ENCODE peak calls at places on chromosomes 1 and 21, in nine cellular contexts. J, M, I, D, T, H, W, E and X are unnamed samples.
A peak's percentile ranks its signal among the peaks of the same experiment; 100 is the strongest.

GRCh38 chr1:26069941-26070807 is 2.7 kb upstream of the TRIM63 start:
- DNase-seq in D (no peak), T (no peak), H (no peak), E (no peak), I (no peak), W (no peak), J (no peak), M (no peak), X (no peak)

GRCh38 chr1:93613895-93614294 is 67.7 kb downstream of the BCAR3 start:
- DNase-seq in I (peak; percentile 33), T (peak; percentile 86), J (no peak), H (peak; percentile 61), W (peak; percentile 79), M (no peak), E (peak; percentile 66), D (peak; percentile 64), X (no peak)

GRCh38 chr1:203273206-203273868 is 32.0 kb upstream of the BTG2 start:
- DNase-seq in J (peak; percentile 93), W (peak; percentile 96), T (peak; percentile 59), E (peak; percentile 90), I (peak; percentile 94), H (peak; percentile 88), D (peak; percentile 92), M (peak; percentile 90), X (peak; percentile 88)

GRCh38 chr21:38088916-38089762 is 167.7 kb upstream of the KCNJ15 start:
- DNase-seq in J (no peak), M (no peak), D (no peak), W (no peak), H (no peak), I (no peak), E (no peak), T (no peak), X (no peak)

GRCh38 chr1:219480011-219480410 is 132.9 kb downstream of the ZC3H11B start:
- DNase-seq in M (no peak), H (no peak), T (no peak), J (peak; percentile 65), I (no peak), W (no peak), E (peak; percentile 5), D (no peak), X (no peak)

GRCh38 chr21:16046625-16047340 is 317.0 kb downstream of the USP25 start:
- DNase-seq in M (no peak), E (peak; percentile 62), W (no peak), I (no peak), J (peak; percentile 72), H (no peak), D (no peak), T (peak; percentile 4), X (no peak)

GRCh38 chr1:43547538-43548072 is 16.9 kb downstream of the PTPRF start:
- DNase-seq in I (no peak), T (no peak), J (no peak), M (no peak), W (no peak), H (no peak), D (no peak), E (no peak), X (no peak)

GRCh38 chr1:175319112-175319911 is 126.7 kb upstream of the KIAA0040 start:
- DNase-seq in E (peak; percentile 75), D (peak; percentile 68), W (peak; percentile 84), H (peak; percentile 85), M (peak; percentile 81), J (peak; percentile 90), T (peak; percentile 73), I (peak; percentile 82), X (peak; percentile 57)

GRCh38 chr1:244353572-244354091 is 98.1 kb downstream of the ADSS2 start:
- DNase-seq in W (peak; percentile 76), J (peak; percentile 92), T (peak; percentile 91), M (no peak), H (peak; percentile 68), E (peak; percentile 96), I (peak; percentile 69), D (peak; percentile 30), X (no peak)

GRCh38 chr1:208668991-208669390 is 424.8 kb upstream of the PLXNA2 start:
- DNase-seq in J (no peak), T (no peak), D (no peak), W (no peak), H (no peak), M (no peak), E (no peak), I (no peak), X (no peak)

GRCh38 chr1:225700164-225700740 is 47.3 kb upstream of the ENAH start:
- DNase-seq in W (peak; percentile 66), J (peak; percentile 90), E (peak; percentile 99), H (no peak), M (no peak), I (no peak), D (no peak), T (peak; percentile 99), X (no peak)

GRCh38 chr1:98264727-98265126 is 343.9 kb upstream of the DPYD start:
- DNase-seq in W (no peak), E (no peak), J (no peak), M (no peak), H (no peak), I (no peak), T (no peak), D (no peak), X (no peak)

GRCh38 chr1:98256700-98257099 is 335.9 kb upstream of the DPYD start:
- DNase-seq in D (no peak), I (no peak), T (no peak), E (no peak), W (no peak), J (no peak), H (no peak), M (no peak), X (no peak)

GRCh38 chr1:98260421-98260820 is 339.6 kb upstream of the DPYD start:
- DNase-seq in J (no peak), D (no peak), M (no peak), H (no peak), E (no peak), W (no peak), I (no peak), T (no peak), X (no peak)

GRCh38 chr1:98260839-98261238 is 340.0 kb upstream of the DPYD start:
- DNase-seq in J (no peak), H (no peak), D (no peak), W (no peak), I (no peak), E (no peak), T (no peak), M (no peak), X (no peak)
- TF ChIP-seq CTCF in J (no peak), H (no peak), D (no peak), W (no peak), I (no peak), E (peak; percentile 7), T (peak; percentile 4), M (no peak), X (no peak)

DNA sequence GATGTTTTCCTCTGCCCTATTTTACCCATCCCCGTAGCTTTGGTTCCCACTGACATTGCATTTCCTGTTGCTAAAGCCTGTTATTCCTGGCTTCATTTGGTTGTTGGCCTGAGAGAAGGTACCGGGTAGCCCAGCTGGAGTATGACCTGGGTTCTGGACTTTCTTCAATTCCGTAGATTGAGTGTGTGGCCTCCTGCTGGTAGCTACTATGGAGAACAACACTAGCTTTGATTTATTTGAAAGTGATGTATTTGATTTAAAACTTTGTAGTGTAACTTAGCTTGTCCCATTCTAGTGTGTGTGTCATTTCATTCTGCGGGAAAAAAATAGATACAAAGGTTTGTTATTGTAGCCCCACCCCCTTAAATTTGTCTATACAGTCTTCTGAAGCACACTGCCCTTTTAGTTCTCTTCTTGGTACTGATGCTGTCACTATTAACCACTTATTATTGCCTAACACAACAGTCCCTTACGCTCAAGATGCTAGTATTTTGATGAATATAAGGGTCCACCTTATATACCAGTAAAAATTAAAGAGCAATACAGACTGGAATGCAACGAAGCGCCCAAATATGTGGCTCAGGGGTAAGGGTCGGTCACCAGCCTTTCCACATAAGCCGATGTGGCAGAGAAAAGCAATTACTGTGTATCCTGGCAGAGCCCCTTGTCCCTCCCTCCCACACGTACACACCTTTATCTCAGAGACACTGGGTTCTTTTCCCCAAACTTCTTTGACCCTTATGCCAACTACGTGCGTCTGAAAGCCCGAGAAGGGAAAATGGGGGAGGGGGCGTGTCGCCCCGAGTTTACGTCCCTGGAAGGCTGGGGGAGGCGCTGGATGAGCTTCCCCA is 645 bp upstream of the MOV10 start:
- DNase-seq in T (peak; percentile 79), M (no peak), H (no peak), I (peak; percentile 42), W (peak; percentile 78), E (peak; percentile 83), D (peak; percentile 42), J (no peak), X (no peak)
- TF ChIP-seq CTCF in T (peak; percentile 66), M (peak; percentile 11), H (peak; percentile 16), I (no peak), W (peak; percentile 59), E (peak; percentile 66), D (no peak), J (peak; percentile 70), X (no peak)

DNA sequence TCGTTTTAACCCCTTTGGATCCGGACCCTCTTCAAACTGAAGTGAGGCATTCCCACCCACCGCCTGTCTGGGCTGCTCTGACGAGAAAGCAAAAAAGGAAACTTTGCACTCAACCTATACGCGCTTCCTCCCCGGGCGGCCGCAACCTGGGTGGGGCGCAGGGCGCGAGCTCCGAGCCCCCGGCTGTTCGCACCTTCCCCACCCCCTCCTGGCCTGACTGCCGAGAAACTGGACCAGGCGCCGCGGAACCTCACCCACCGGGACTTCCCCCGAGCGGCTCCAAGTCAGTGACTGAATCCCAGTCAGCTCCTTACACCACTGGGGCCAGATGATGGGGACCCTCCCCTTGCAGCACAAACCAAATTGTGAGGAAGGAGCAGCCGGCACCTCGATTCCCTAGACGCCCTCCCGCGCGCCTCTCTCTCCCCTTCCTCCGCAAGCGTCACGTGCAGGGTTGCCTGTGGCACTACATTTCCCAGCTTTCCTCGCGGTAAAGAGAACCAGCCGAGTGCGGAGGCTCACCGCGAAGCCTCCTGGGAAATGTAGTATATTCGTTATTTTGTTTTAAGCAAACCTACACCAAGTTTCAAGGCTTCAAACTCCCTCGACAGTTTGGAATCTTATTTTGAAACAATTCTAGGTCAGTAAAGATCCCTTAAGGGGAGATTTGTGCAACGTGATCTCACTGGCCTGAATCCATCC is at the start of gene RAB29:
- DNase-seq in I (peak; percentile 83), W (peak; percentile 91), M (peak; percentile 80), E (peak; percentile 85), T (peak; percentile 76), H (peak; percentile 89), D (peak; percentile 82), J (peak; percentile 94), X (peak; percentile 84)
- TF ChIP-seq CTCF in I (no peak), W (no peak), M (no peak), E (no peak), T (no peak), H (no peak), D (no peak), J (no peak), X (no peak)

DNA sequence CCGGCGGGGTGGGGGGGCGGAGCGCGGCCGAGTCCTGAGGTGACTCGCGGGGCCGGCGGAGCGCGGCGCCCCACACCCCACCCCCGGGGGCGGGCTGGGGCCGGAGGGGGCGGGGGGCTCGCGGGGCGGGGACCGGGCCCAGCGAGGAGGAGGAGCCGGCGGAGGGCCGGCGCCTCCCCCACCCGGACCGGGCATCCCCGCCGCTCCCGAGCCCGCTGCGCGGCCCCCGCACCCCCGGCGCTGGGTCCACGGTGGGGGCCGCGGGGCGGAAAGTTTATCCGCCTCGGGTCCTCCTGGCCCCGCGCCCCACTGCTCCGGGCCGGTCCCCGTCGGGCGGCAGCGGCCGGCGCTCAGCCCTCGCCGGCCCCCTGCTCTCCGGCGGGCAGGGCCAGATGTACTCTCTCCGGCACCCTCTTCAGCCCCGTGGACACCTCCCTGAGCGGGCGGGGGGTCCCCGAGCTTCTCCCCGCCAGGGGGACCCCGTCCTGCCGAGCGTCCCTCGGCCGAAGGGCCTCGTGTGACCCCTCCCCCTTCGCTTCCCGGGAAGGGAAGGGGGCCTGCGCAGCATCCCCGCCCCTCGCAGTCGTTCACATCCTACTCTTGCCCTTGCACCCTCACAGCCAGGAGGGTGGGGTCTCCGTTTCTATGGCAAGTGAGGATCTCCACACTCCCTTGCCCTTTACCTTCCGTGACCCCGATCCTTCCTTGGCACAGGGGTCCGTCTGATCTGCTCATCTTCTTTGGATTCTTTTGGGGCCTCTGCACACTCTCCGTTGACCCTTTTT is 659 bp downstream of the CAMTA1 start:
- DNase-seq in W (peak; percentile 70), T (peak; percentile 17), J (peak; percentile 96), D (peak; percentile 48), H (peak; percentile 52), I (peak; percentile 38), E (no peak), M (peak; percentile 58), X (peak; percentile 51)
- TF ChIP-seq CTCF in W (no peak), T (no peak), J (no peak), D (no peak), H (no peak), I (no peak), E (no peak), M (no peak), X (no peak)